ENCODE peak calls at places on chromosomes 16 and 17, in six cellular contexts. M is RWPE1; R is CD4-positive, CD25-positive, alpha-beta regulatory T cell; O is suprapubic skin; U is substantia nigra; N is transverse colon. E is an unnamed sample.

GRCh38 chr17:57475786-57476185 is 219.5 kb downstream of the MSI2 start:
- DNase-seq in M (no peak), R (no peak), O (no peak), U (no peak), N (no peak), E (no peak)

GRCh38 chr16:49275870-49276269 is 5.8 kb downstream of the CBLN1 start:
- DNase-seq in M (no peak), R (no peak), O (no peak), U (no peak), N (no peak), E (no peak)

GRCh38 chr17:36544049-36544319 is 735 bp upstream of the GGNBP2 start:
- DNase-seq in M (peak), R (peak), O (no peak), U (peak), N (no peak), E (no peak)

GRCh38 chr17:45274033-45274432 is 12.1 kb upstream of the SPATA32 start:
- DNase-seq in M (no peak), R (no peak), O (peak), U (no peak), N (no peak), E (no peak)

GRCh38 chr16:54620197-54620596 is 310.5 kb upstream of the IRX5 start:
- DNase-seq in M (no peak), R (no peak), O (no peak), U (no peak), N (no peak), E (no peak)

GRCh38 chr17:42744283-42744805 is 496 bp downstream of the EZH1 start:
- DNase-seq in M (peak), R (peak), O (peak), U (no peak), N (peak), E (no peak)

GRCh38 chr17:9645858-9646555 is 690 bp downstream of the USP43 start:
- DNase-seq in M (peak), R (peak), O (no peak), U (no peak), N (peak), E (no peak)

GRCh38 chr16:72938426-72939164 is 109.3 kb downstream of the ZFHX3 start:
- DNase-seq in M (peak), R (no peak), O (peak), U (peak), N (peak), E (no peak)

GRCh38 chr17:41816637-41817320 is 4.0 kb downstream of the FKBP10 start:
- DNase-seq in M (no peak), R (no peak), O (no peak), U (no peak), N (no peak), E (no peak)

GRCh38 chr17:2123467-2124251 is 68.8 kb downstream of the HIC1 start:
- DNase-seq in M (no peak), R (peak), O (no peak), U (no peak), N (peak), E (no peak)

GRCh38 chr17:67434061-67434525 is 57.0 kb downstream of the PITPNC1 start:
- DNase-seq in M (no peak), R (peak), O (no peak), U (no peak), N (peak), E (no peak)

GRCh38 chr17:69578385-69578936 is 164.0 kb downstream of the MAP2K6 start:
- DNase-seq in M (no peak), R (no peak), O (no peak), U (no peak), N (no peak), E (no peak)

GRCh38 chr16:53511084-53511402 is 8.0 kb upstream of the AKTIP start:
- DNase-seq in M (no peak), R (no peak), O (peak), U (no peak), N (no peak), E (no peak)

GRCh38 chr16:53511403-53512280 is 8.6 kb upstream of the AKTIP start:
- DNase-seq in M (no peak), R (no peak), O (peak), U (no peak), N (no peak), E (no peak)

GRCh38 chr16:53509906-53510703 is 7.1 kb upstream of the AKTIP start:
- DNase-seq in M (peak), R (peak), O (peak), U (peak), N (peak), E (peak)

GRCh38 chr16:53507464-53508180 is 4.6 kb upstream of the AKTIP start:
- DNase-seq in M (no peak), R (no peak), O (peak), U (no peak), N (no peak), E (no peak)

DNA sequence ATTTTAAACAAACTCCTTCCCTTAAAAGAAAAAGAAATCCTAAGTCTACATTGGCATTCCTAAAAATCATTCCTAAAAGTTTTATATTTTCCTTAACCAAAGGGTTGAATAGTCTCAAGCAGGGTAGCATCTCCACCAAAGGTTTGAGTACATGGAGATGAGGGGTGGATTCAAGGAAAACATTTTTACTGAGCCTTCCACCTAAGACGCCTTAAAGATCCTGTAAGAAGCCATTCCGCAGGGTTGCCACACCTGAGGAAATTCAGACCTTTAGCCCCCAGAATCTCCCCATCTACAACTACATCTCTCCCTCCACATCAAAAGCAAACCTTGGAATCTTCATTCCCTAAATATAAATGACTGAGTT is 7.7 kb upstream of the AKTIP start:
- DNase-seq in M (no peak), R (no peak), O (no peak), U (no peak), N (no peak), E (no peak)
- H3K27ac ChIP-seq in M (no peak), R (no peak), O (no peak), U (no peak), N (no peak), E (no peak)

GRCh38 chr17:31095239-31096105 is 695 bp downstream of the NF1 start:
- DNase-seq in M (peak), R (peak), O (peak), U (peak), N (peak), E (peak)

GRCh38 chr17:31100840-31101239 is 6.1 kb downstream of the NF1 start:
- DNase-seq in M (no peak), R (no peak), O (no peak), U (no peak), N (no peak), E (no peak)

GRCh38 chr17:31096106-31096436 is 1.3 kb downstream of the NF1 start:
- DNase-seq in M (no peak), R (no peak), O (no peak), U (no peak), N (no peak), E (no peak)

GRCh38 chr17:31094600-31095238 is at the start of gene NF1:
- DNase-seq in M (peak), R (peak), O (peak), U (peak), N (peak), E (peak)

DNA sequence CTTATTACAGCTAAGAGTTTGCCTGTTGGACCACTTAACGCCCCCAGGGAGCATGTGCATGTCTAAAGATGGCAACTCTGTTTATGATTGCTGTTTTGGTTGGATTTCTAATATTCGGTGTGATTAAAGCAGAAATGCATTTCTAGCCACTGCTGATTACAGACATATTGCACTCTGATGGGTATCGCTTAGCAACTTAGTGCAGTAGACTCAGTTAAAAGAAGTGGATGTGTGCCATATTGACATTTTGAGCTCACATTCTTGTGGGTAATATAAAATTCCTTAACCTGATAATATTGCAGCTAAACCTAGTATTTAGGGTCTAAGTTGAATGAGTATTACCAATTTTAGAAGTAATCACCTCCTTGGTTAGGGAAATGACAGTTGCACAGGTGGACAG is 4.3 kb downstream of the NF1 start:
- DNase-seq in M (no peak), R (no peak), O (no peak), U (no peak), N (no peak), E (no peak)
- H3K27ac ChIP-seq in M (no peak), R (no peak), O (no peak), U (no peak), N (no peak), E (no peak)

GRCh38 chr17:19398301-19399181 is 11.6 kb upstream of the MFAP4 start:
- DNase-seq in M (peak), R (no peak), O (peak), U (no peak), N (peak), E (no peak)

GRCh38 chr17:19401321-19402010 is 9.6 kb upstream of the RNF112 start:
- DNase-seq in M (no peak), R (no peak), O (no peak), U (no peak), N (peak), E (no peak)

GRCh38 chr17:19399750-19400450 is 11.1 kb upstream of the RNF112 start:
- DNase-seq in M (no peak), R (no peak), O (no peak), U (no peak), N (no peak), E (no peak)

GRCh38 chr17:19392303-19392702 is 5.3 kb upstream of the MFAP4 start:
- DNase-seq in M (no peak), R (no peak), O (peak), U (no peak), N (no peak), E (no peak)

DNA sequence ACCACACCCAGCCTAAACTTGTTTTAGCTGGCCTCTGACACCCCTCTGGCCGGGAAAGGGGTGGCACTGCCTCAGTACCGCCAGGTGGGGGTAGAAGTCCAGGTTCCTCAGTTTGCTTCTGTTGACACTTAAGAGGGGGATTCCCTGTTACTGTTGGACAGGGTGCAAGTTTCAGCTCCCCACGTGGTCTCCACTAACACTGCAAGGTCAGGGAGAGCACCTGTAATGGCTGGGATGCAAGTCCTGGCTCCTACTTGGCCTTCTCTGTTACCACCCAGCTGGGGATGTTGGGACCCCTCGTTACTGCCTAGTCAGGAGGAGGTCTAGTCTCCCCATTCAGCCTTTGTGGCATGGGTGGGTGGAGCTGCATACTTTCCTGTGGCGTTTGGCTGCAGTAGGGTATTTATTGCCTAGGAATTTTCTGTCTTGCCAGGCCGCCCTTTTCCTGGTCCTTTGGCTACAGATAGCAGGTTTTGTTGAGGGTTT is 10.6 kb upstream of the MFAP4 start:
- DNase-seq in M (no peak), R (no peak), O (no peak), U (no peak), N (peak), E (no peak)
- H3K27ac ChIP-seq in M (peak), R (no peak), O (peak), U (no peak), N (peak), E (no peak)

DNA sequence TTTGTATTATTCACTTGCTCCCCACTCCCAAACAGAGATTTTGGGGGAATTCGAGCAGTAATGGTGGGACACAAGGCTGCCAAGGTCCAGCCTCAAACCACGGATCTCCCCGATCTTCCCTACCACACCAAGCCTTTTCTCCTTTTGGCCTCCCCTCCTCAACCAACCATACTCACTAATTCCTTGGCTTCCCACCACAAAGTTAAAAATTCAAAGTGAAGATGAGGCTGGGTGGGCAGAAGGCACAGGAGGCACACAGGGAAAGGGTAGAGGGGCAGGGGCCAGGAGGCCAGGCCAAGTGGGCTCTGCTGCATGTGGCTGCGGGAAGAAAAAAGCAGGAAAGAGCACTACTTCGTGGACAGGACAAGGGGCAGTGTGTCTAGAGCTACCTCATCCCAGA is 15.2 kb downstream of the HOXB4 start:
- DNase-seq in M (no peak), R (no peak), O (no peak), U (no peak), N (no peak), E (no peak)
- H3K27ac ChIP-seq in M (no peak), R (no peak), O (peak), U (no peak), N (peak), E (no peak)

E was measured in keratinocyte.